ENCODE peak calls at places on chromosomes 1 and 21, in eight cellular contexts. N is CD4-positive, alpha-beta memory T cell; M is transverse colon; Z is brain microvascular endothelial cell; K is pancreas; Y is SK-N-SH; L is aorta; S is kidney. I is an unnamed sample.

GRCh38 chr1:65254320-65255087 is 54.8 kb upstream of the DNAJC6 start:
- DNase-seq in M (peak; percentile 87), Z (peak; percentile 36), Y (peak; percentile 97), K (peak; percentile 89), S (peak; percentile 92), L (peak; percentile 92), N (peak; percentile 81), I (peak; percentile 59)

GRCh38 chr1:47926461-47926999 is 70.7 kb downstream of the TRABD2B start:
- DNase-seq in M (no peak), N (no peak), S (no peak), L (no peak), Z (no peak), K (no peak), Y (no peak), I (no peak)

GRCh38 chr1:90220941-90221693 is 226.2 kb downstream of the ZNF326 start:
- DNase-seq in Z (no peak), L (no peak), K (no peak), N (no peak), Y (no peak), S (no peak), M (no peak), I (no peak)

GRCh38 chr1:67367370-67368345 is 60.0 kb downstream of the IL12RB2 start:
- DNase-seq in L (no peak), Y (peak; percentile 78), M (peak; percentile 14), K (peak; percentile 74), S (peak; percentile 72), N (no peak), Z (peak; percentile 43), I (peak; percentile 23)

GRCh38 chr1:201665036-201665435 is 126.1 kb downstream of the NAV1 start:
- DNase-seq in K (no peak), Y (no peak), S (no peak), L (no peak), N (no peak), Z (no peak), M (no peak), I (no peak)

GRCh38 chr21:30329203-30329868 is 8.2 kb downstream of the KRTAP27-1 start:
- DNase-seq in Z (peak; percentile 19), K (no peak), Y (no peak), L (no peak), N (no peak), M (no peak), S (no peak), I (no peak)

GRCh38 chr21:35232545-35233176 is 183.6 kb upstream of the RUNX1 start:
- DNase-seq in Z (peak; percentile 76), M (no peak), N (no peak), L (no peak), Y (no peak), S (no peak), K (no peak), I (peak; percentile 93)

GRCh38 chr21:36830041-36830440 is 131.1 kb downstream of the SIM2 start:
- DNase-seq in K (no peak), Y (no peak), N (no peak), M (no peak), Z (no peak), L (no peak), S (no peak), I (no peak)

GRCh38 chr1:15929258-15929935 is 46.5 kb downstream of the ZBTB17 start:
- DNase-seq in Y (no peak), L (no peak), N (no peak), M (no peak), K (no peak), Z (no peak), S (no peak), I (no peak)

GRCh38 chr1:75985827-75986226 is 53.6 kb upstream of the ASB17 start:
- DNase-seq in Z (peak; percentile 45), L (no peak), N (no peak), K (no peak), M (no peak), Y (no peak), S (no peak), I (no peak)

GRCh38 chr1:239606850-239607400 is 220.6 kb downstream of the CHRM3 start:
- DNase-seq in N (no peak), Y (no peak), L (no peak), M (no peak), S (no peak), K (no peak), Z (no peak), I (no peak)

GRCh38 chr1:109105881-109106280 is 8.0 kb upstream of the ELAPOR1 start:
- DNase-seq in Y (no peak), K (no peak), L (no peak), N (no peak), M (no peak), S (no peak), Z (no peak), I (no peak)

GRCh38 chr1:17596651-17597509 is 57.4 kb downstream of the ARHGEF10L start:
- DNase-seq in Y (peak; percentile 66), Z (no peak), K (no peak), L (no peak), S (no peak), M (peak; percentile 88), N (no peak), I (no peak)

GRCh38 chr21:33112151-33112550 is 42.2 kb downstream of the OLIG1 start:
- DNase-seq in Y (no peak), N (no peak), M (no peak), S (no peak), L (no peak), Z (no peak), K (no peak), I (no peak)

GRCh38 chr1:152878042-152878441 is at the start of gene SMCP:
- DNase-seq in M (no peak), K (no peak), N (no peak), S (no peak), Z (no peak), Y (no peak), L (no peak), I (no peak)

GRCh38 chr1:159011701-159012100 is 2.0 kb downstream of the IFI16 start:
- DNase-seq in N (no peak), Z (no peak), S (no peak), K (no peak), Y (no peak), M (no peak), L (no peak), I (no peak)

GRCh38 chr1:182259229-182259872 is 132.2 kb downstream of the GLUL start:
- DNase-seq in M (peak; percentile 55), S (no peak), K (no peak), Z (no peak), Y (no peak), L (no peak), N (peak; percentile 70), I (peak; percentile 12)

GRCh38 chr1:118304722-118305344 is 119.8 kb upstream of the SPAG17 start:
- DNase-seq in N (no peak), Y (peak; percentile 2), K (no peak), M (no peak), Z (peak; percentile 16), S (no peak), L (no peak), I (peak; percentile 15)

GRCh38 chr21:35987475-35987874 is 72.9 kb downstream of the SETD4 start:
- DNase-seq in N (no peak), K (no peak), Z (no peak), M (no peak), S (no peak), L (no peak), Y (no peak), I (no peak)

GRCh38 chr1:91791103-91791502 is 94.8 kb downstream of the TGFBR3 start:
- DNase-seq in K (no peak), M (no peak), N (no peak), L (no peak), Z (no peak), Y (no peak), S (no peak), I (no peak)

GRCh38 chr1:3347257-3348020 is 107.0 kb upstream of the ARHGEF16 start:
- DNase-seq in K (no peak), N (no peak), Z (no peak), M (no peak), S (no peak), L (no peak), Y (no peak), I (no peak)

GRCh38 chr1:54011316-54012007 is 6.5 kb downstream of the LDLRAD1 start:
- DNase-seq in S (no peak), Z (no peak), M (no peak), L (peak; percentile 26), N (no peak), Y (peak; percentile 7), K (no peak), I (no peak)

DNA sequence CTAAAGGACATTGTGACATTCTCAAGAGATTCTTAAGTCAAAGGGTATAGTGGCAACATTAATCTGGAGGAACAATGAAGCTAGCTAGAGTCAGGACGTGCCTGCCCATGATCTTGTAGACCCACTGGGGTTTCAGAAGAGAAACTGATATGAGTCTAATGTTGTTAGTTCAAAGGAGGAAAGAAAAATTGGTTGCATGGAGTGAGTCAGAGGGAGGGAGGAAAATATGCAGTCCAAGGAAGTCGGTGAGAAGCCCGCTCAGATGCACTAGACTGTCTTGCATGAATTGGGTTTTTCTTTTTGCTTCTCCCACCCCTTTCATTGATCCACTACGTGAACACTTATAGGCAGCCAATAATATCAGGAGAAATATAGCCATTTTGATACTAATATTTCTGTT is 53.8 kb upstream of the SYT14 start:
- DNase-seq in Z (peak; percentile 74), M (no peak), K (no peak), S (no peak), Y (no peak), N (no peak), L (no peak), I (peak; percentile 43)
- H3K4me3 ChIP-seq in Z (peak overlapping the region; percentile 7), M (no peak overlapping the region), K (no peak overlapping the region), S (no peak overlapping the region), Y (no peak overlapping the region), N (no peak overlapping the region), L (no peak overlapping the region), I (no peak overlapping the region)

GRCh38 chr1:155082941-155083541 is 4.4 kb downstream of the EFNA3 start:
- DNase-seq in L (peak; percentile 59), Z (no peak), M (peak; percentile 82), N (no peak), K (peak; percentile 74), S (peak; percentile 82), Y (no peak), I (no peak)
- H3K4me3 ChIP-seq in L (no peak overlapping the region), Z (no peak overlapping the region), M (no peak overlapping the region), N (peak overlapping the region; percentile 41), K (no peak overlapping the region), S (no peak overlapping the region), Y (no peak overlapping the region), I (no peak overlapping the region)

GRCh38 chr1:161706483-161707347 is at the start of gene FCRLA:
- DNase-seq in M (no peak), L (no peak), S (no peak), Z (peak; percentile 95), N (no peak), Y (no peak), K (no peak), I (peak; percentile 74)
- H3K4me3 ChIP-seq in M (no peak within 1 kb of the TSS), L (no peak within 1 kb of the TSS), S (no peak within 1 kb of the TSS), Z (no peak within 1 kb of the TSS), N (no peak within 1 kb of the TSS), Y (no peak within 1 kb of the TSS), K (no peak within 1 kb of the TSS), I (no peak within 1 kb of the TSS)

GRCh38 chr1:71490432-71490831 is 409.6 kb upstream of the ZRANB2 start:
- DNase-seq in N (no peak), L (no peak), S (no peak), K (no peak), Y (no peak), Z (no peak), M (no peak), I (peak; percentile 17)

GRCh38 chr1:71492298-71493041 is 411.6 kb upstream of the ZRANB2 start:
- DNase-seq in K (no peak), N (no peak), Y (no peak), S (no peak), M (no peak), L (no peak), Z (no peak), I (no peak)

GRCh38 chr1:71488555-71489252 is 407.9 kb upstream of the ZRANB2 start:
- DNase-seq in N (no peak), M (no peak), K (no peak), Z (no peak), S (no peak), L (no peak), Y (no peak), I (no peak)

GRCh38 chr1:71494163-71494562 is 413.3 kb upstream of the ZRANB2 start:
- DNase-seq in Z (no peak), K (no peak), S (no peak), L (no peak), N (no peak), M (no peak), Y (no peak), I (no peak)
- H3K4me3 ChIP-seq in Z (no peak overlapping the region), K (no peak overlapping the region), S (no peak overlapping the region), L (no peak overlapping the region), N (no peak overlapping the region), M (no peak overlapping the region), Y (no peak overlapping the region), I (no peak overlapping the region)

I was measured in fibroblast of lung.